ENCODE peak calls at places on chromosome X, in five cellular contexts. B is ACHN; U is NCI-H2227 treated with DMSO at 0.1 percent for 48 hours; J is activated naive CD4-positive, alpha-beta T cell; X is ureter. C is an unnamed sample.

GRCh38 chrX:148501121-148502066 is 977 bp downstream of the AFF2 start:
- DNase-seq in B (no peak), U (no peak), J (no peak), X (no peak), C (no peak)

GRCh38 chrX:153366119-153366518 is 32.2 kb downstream of the ZNF275 start:
- DNase-seq in B (no peak), U (no peak), J (no peak), X (no peak), C (no peak)

GRCh38 chrX:18406531-18407266 is 18.7 kb upstream of the CDKL5 start:
- DNase-seq in B (no peak), U (no peak), J (no peak), X (no peak), C (no peak)

GRCh38 chrX:110851780-110852179 is 56.2 kb upstream of the CHRDL1 start:
- DNase-seq in B (peak; percentile 36), U (no peak), J (no peak), X (no peak), C (peak; percentile 6)

GRCh38 chrX:112941209-112941788 is 100.7 kb upstream of the AMOT start:
- DNase-seq in B (peak; percentile 28), U (no peak), J (no peak), X (no peak), C (no peak)

GRCh38 chrX:118724352-118724751 is 3.1 kb upstream of the IL13RA1 start:
- DNase-seq in B (no peak), U (no peak), J (no peak), X (no peak), C (no peak)

GRCh38 chrX:129493643-129494042 is 29.6 kb downstream of the SMARCA1 start:
- DNase-seq in B (no peak), U (no peak), J (no peak), X (no peak), C (peak; percentile 35)

GRCh38 chrX:68249401-68249831 is 183.9 kb downstream of the OPHN1 start:
- DNase-seq in B (no peak), U (no peak), J (no peak), X (no peak), C (no peak)

GRCh38 chrX:72245461-72246089 is 6.7 kb upstream of the ERCC6L start:
- DNase-seq in B (peak; percentile 50), U (peak; percentile 65), J (peak; percentile 1), X (peak; percentile 52), C (peak; percentile 51)

C was measured in mesenchymal stem cell.